ENCODE peak calls at places on chromosomes 5 and 9, in ten cellular contexts. Q is spleen; L is upper lobe of right lung; X is AG04449; B is heart right ventricle; N is mucosa of descending colon; D is cardiac muscle cell; A is A549; F is lung; G is CD8-positive, alpha-beta T cell. E is an unnamed sample.

GRCh38 chr5:30808996-30809395 is 384.5 kb upstream of the CDH6 start:
- DNase-seq in Q (no peak), L (no peak), X (no peak), B (no peak), N (no peak), D (peak; percentile 28), A (no peak), F (no peak), G (no peak), E (peak; percentile 40)

GRCh38 chr5:146059349-146060220 is 45.8 kb downstream of the PLAC8L1 start:
- DNase-seq in Q (no peak), L (no peak), X (no peak), B (peak; percentile 67), N (no peak), D (peak; percentile 80), A (no peak), F (no peak), G (no peak), E (no peak)

GRCh38 chr9:88429595-88430430 is 41.6 kb downstream of the SPIN1 start:
- DNase-seq in Q (no peak), L (no peak), X (no peak), B (no peak), N (no peak), D (no peak), A (no peak), F (no peak), G (no peak), E (no peak)

GRCh38 chr5:39578887-39579497 is 154.2 kb upstream of the DAB2 start:
- DNase-seq in Q (no peak), L (no peak), X (no peak), B (no peak), N (no peak), D (peak; percentile 10), A (no peak), F (no peak), G (no peak), E (no peak)

GRCh38 chr5:13234-13633 is 78.7 kb upstream of the PLEKHG4B start:
- DNase-seq in Q (no peak), L (no peak), X (no peak), B (no peak), N (no peak), D (no peak), A (no peak), F (no peak), G (no peak), E (no peak)

GRCh38 chr5:139690385-139691274 is 42.5 kb downstream of the CXXC5 start:
- DNase-seq in Q (peak; percentile 81), L (no peak), X (no peak), B (no peak), N (no peak), D (peak; percentile 62), A (no peak), F (no peak), G (no peak), E (no peak)

GRCh38 chr5:80117446-80117845 is 82.3 kb downstream of the THBS4 start:
- DNase-seq in Q (no peak), L (no peak), X (no peak), B (no peak), N (no peak), D (no peak), A (no peak), F (no peak), G (no peak), E (peak; percentile 41)

GRCh38 chr5:14040542-14040941 is 96.1 kb upstream of the DNAH5 start:
- DNase-seq in Q (no peak), L (no peak), X (no peak), B (no peak), N (no peak), D (no peak), A (no peak), F (no peak), G (no peak), E (no peak)

GRCh38 chr5:115402822-115403577 is 106.5 kb upstream of the CCDC112 start:
- DNase-seq in Q (no peak), L (no peak), X (no peak), B (no peak), N (no peak), D (no peak), A (no peak), F (no peak), G (no peak), E (peak; percentile 43)

GRCh38 chr9:95363051-95363841 is 45.7 kb upstream of the FANCC start:
- DNase-seq in Q (no peak), L (no peak), X (peak; percentile 21), B (no peak), N (no peak), D (no peak), A (no peak), F (no peak), G (no peak), E (no peak)

GRCh38 chr9:112620998-112621694 is 96.8 kb downstream of the INIP start:
- DNase-seq in Q (no peak), L (no peak), X (no peak), B (no peak), N (no peak), D (no peak), A (no peak), F (no peak), G (no peak), E (no peak)

GRCh38 chr5:56525117-56525516 is 290.2 kb upstream of the MAP3K1 start:
- DNase-seq in Q (no peak), L (no peak), X (no peak), B (no peak), N (no peak), D (no peak), A (peak; percentile 29), F (no peak), G (no peak), E (peak; percentile 46)

GRCh38 chr5:140145818-140146522 is 20.2 kb downstream of the IGIP start:
- DNase-seq in Q (peak; percentile 92), L (peak; percentile 90), X (no peak), B (peak; percentile 55), N (peak; percentile 84), D (peak; percentile 92), A (peak; percentile 68), F (peak; percentile 71), G (peak; percentile 67), E (no peak)

DNA sequence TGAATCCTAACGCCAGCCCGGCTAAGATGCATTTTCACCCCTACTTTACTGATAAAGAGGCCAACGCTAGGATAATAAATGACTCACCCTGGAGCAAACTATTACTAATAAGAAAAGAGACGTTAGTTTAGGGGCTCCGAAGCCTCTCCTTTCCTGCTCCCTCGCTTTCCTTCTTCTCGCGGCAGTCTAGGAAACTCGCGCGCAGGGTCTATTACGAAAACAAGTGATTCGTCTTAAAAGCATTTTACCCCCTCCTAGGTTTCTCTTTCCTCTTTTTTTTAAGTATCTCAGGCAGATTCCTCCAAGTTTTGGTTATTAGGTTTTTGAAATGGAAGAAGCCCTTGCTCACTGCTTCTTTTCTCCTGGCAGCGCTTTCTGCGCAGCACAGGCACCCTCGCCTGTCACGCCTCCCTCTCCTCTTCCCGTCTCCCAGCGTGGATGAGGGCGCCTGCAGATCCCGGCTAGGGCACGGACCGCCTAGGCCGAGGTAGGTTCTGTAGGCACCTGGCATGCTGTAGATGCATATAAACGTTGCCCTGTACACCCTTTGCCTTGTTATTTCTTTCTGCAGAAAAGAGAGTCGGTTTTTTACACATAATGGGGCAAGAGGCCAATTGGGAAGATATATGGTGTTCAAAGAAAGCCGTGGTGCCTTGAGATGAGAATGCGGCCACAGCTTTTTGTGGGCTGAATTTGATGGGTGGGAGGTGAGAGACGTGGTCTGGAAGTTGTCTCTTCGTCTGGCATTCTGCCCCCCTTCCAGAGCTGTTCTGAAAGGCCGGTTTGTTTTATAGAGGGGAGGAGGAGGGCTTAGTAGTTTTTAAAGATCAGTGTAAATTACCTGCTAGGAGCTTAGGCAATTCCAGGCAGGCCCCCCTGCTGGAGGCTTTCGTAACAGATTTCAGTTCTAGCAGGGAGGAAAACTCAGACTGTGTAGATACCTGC is 981 bp downstream of the GCNT1 start:
- DNase-seq in Q (peak; percentile 84), L (peak; percentile 69), X (no peak), B (peak; percentile 11), N (peak; percentile 75), D (peak; percentile 56), A (peak; percentile 33), F (no peak), G (no peak), E (no peak)
- TF ChIP-seq CTCF in Q (no peak), L (peak; percentile 12), X (peak; percentile 21), B (no peak), N (no peak), D (peak; percentile 45), A (no peak), F (no peak), G (no peak), E (peak; percentile 56)

DNA sequence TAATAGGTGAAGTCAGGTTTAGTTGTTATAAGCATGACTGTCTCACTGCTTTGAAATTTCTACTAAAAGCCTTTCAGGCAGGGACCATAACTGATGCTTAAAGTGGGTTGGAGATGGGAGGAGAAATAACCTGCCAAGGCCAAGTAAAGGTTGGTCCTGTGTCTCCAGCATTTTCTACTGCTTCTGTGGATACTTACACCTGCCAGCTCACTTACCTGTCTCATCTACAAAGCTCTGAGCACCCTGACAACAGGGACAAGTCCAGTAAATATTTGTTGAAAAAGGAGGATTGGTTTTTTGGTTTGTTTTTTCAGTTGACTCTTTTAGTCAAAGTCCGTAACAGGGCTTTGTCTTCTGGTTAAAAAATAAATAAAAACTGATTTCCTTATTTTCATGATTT is 38.6 kb downstream of the GRAMD2B start:
- DNase-seq in Q (no peak), L (no peak), X (no peak), B (no peak), N (no peak), D (no peak), A (no peak), F (no peak), G (no peak), E (no peak)
- H3K4me3 ChIP-seq in Q (no peak overlapping the region), L (no peak overlapping the region), X (no peak overlapping the region), B (no peak overlapping the region), N (no peak overlapping the region), D (no peak overlapping the region), A (no peak overlapping the region), F (no peak overlapping the region), G (no peak overlapping the region), E (no peak overlapping the region)

GRCh38 chr5:123557907-123558306 is 45.9 kb downstream of the CSNK1G3 start:
- DNase-seq in Q (no peak), L (no peak), X (no peak), B (no peak), N (no peak), D (no peak), A (no peak), F (no peak), G (no peak), E (no peak)
- TF ChIP-seq CTCF in Q (no peak), L (no peak), X (no peak), B (no peak), N (no peak), D (no peak), A (no peak), F (no peak), G (no peak), E (no peak)

GRCh38 chr5:100757618-100758017 is 145.5 kb downstream of the ST8SIA4 start:
- DNase-seq in Q (no peak), L (no peak), X (no peak), B (no peak), N (no peak), D (no peak), A (no peak), F (no peak), G (no peak), E (no peak)
- H3K4me3 ChIP-seq in Q (no peak overlapping the region), L (no peak overlapping the region), X (no peak overlapping the region), B (no peak overlapping the region), N (no peak overlapping the region), D (no peak overlapping the region), A (no peak overlapping the region), F (no peak overlapping the region), G (no peak overlapping the region), E (no peak overlapping the region)

E was measured in astrocyte of the cerebellum.